ENCODE peak calls at places on chromosomes 1 and 21, in nine cellular contexts. F is suprapubic skin; O is IMR-90; K is tibial artery; D is heart right ventricle; M is tibial nerve; L is cardiac muscle cell; Z is stomach; E is CD8-positive, alpha-beta memory T cell. S is an unnamed sample.

GRCh38 chr1:241167121-241167619 is 189.8 kb downstream of the RGS7 start:
- DNase-seq in F (no peak), O (no peak), K (no peak), D (no peak), M (no peak), L (no peak), Z (no peak), E (no peak), S (no peak)

GRCh38 chr1:17776426-17776825 is 21.3 kb downstream of the ACTL8 start:
- DNase-seq in F (no peak), O (no peak), K (no peak), D (no peak), M (no peak), L (no peak), Z (no peak), E (no peak), S (no peak)

GRCh38 chr1:28443550-28443949 is 62.3 kb upstream of the RCC1 start:
- DNase-seq in F (no peak), O (no peak), K (no peak), D (no peak), M (no peak), L (no peak), Z (no peak), E (no peak), S (no peak)

GRCh38 chr1:234862944-234863515 is 253.1 kb upstream of the IRF2BP2 start:
- DNase-seq in F (peak), O (peak), K (peak), D (peak), M (peak), L (no peak), Z (peak), E (no peak), S (peak)

GRCh38 chr1:221667504-221667903 is 74.4 kb downstream of the DUSP10 start:
- DNase-seq in F (no peak), O (peak), K (no peak), D (no peak), M (no peak), L (no peak), Z (no peak), E (no peak), S (no peak)

GRCh38 chr1:27539901-27540861 is 50.2 kb upstream of the WASF2 start:
- DNase-seq in F (no peak), O (peak), K (no peak), D (no peak), M (no peak), L (no peak), Z (no peak), E (no peak), S (peak)

GRCh38 chr1:183838221-183838620 is 33.3 kb downstream of the RGL1 start:
- DNase-seq in F (no peak), O (no peak), K (no peak), D (no peak), M (no peak), L (no peak), Z (no peak), E (no peak), S (no peak)

GRCh38 chr1:50427086-50427817 is 4.0 kb upstream of the DMRTA2 start:
- DNase-seq in F (no peak), O (no peak), K (no peak), D (no peak), M (no peak), L (no peak), Z (no peak), E (no peak), S (peak)

GRCh38 chr1:36847186-36847585 is 187.1 kb downstream of the GRIK3 start:
- DNase-seq in F (no peak), O (no peak), K (no peak), D (no peak), M (no peak), L (no peak), Z (no peak), E (no peak), S (no peak)

DNA sequence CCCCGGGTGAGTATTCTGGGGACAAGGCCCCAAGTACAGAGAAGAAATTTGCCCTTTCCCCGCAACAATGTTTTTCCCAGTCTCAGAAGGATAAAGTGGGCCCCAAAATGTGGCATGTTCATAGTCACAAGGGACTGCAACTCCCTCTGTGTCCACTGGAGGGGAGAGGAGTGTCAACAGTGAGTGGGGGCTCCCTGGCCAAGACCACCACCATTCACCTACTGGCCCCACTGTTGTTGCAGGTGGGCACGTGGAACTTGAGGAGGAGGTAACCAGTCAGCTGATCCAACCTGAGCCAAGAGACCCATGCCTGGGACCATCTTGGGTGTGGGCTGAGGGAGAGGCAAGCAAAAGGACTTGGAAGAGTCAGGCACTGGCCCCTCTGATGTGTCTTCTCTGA is 761 bp downstream of the NUDT17 start:
- DNase-seq in F (no peak), O (peak), K (no peak), D (no peak), M (no peak), L (peak), Z (no peak), E (no peak), S (no peak)
- H3K27ac ChIP-seq in F (peak), O (peak), K (peak), D (peak), M (peak), L (peak), Z (peak), E (peak), S (no peak)

GRCh38 chr1:161228032-161228431 is 2.2 kb downstream of the TOMM40L start:
- DNase-seq in F (no peak), O (no peak), K (no peak), D (no peak), M (no peak), L (no peak), Z (no peak), E (no peak), S (peak)

GRCh38 chr1:161226320-161226711 is 456 bp downstream of the TOMM40L start:
- DNase-seq in F (no peak), O (no peak), K (no peak), D (no peak), M (no peak), L (no peak), Z (no peak), E (no peak), S (no peak)

GRCh38 chr1:161226759-161227158 is 899 bp downstream of the TOMM40L start:
- DNase-seq in F (no peak), O (no peak), K (no peak), D (no peak), M (no peak), L (no peak), Z (no peak), E (no peak), S (peak)

GRCh38 chr1:161225534-161226319 is at the start of gene TOMM40L:
- DNase-seq in F (peak), O (peak), K (peak), D (peak), M (peak), L (peak), Z (peak), E (peak), S (peak)

DNA sequence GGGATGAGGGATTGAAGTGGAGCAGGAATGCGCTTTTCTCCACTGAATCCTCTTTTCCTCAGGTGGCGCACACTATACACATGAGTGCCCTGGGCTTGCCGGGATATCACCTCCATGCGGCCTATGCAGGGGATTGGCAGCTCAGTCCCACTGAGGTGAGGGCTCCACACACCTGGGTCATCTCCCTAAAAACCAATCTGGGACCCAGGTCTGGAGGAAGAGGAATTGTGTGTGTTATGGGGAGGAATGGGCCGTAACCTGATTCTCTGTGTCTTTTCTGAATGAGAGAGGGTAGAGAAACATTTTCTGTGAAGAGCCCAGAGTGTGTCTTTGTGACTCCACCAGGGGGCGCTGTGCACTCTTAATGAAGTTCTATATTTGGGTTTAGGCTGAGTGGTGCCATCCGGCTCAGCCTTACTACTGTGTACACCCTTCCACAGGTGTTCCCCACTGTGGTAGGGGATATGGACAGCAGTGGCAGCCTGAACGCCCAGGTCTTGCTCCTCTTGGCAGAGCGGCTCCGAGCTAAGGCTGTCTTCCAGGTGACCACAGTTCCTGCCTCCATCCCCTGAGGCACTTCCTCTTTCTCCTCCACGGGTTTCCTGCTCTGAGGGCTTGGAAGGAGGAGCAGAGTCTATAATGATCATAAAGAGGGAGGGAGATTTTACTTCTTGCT is 1.5 kb downstream of the TOMM40L start:
- DNase-seq in F (peak), O (peak), K (peak), D (peak), M (peak), L (peak), Z (peak), E (peak), S (peak)
- H3K4me3 ChIP-seq in F (peak), O (no peak), K (no peak), D (peak), M (no peak), L (no peak), Z (peak), E (no peak), S (no peak)

GRCh38 chr1:219261454-219261853 is 87.8 kb downstream of the LYPLAL1 start:
- DNase-seq in F (no peak), O (no peak), K (no peak), D (no peak), M (no peak), L (no peak), Z (no peak), E (no peak), S (no peak)
- H3K27ac ChIP-seq in F (no peak), O (no peak), K (no peak), D (no peak), M (no peak), L (no peak), Z (no peak), E (no peak), S (no peak)

DNA sequence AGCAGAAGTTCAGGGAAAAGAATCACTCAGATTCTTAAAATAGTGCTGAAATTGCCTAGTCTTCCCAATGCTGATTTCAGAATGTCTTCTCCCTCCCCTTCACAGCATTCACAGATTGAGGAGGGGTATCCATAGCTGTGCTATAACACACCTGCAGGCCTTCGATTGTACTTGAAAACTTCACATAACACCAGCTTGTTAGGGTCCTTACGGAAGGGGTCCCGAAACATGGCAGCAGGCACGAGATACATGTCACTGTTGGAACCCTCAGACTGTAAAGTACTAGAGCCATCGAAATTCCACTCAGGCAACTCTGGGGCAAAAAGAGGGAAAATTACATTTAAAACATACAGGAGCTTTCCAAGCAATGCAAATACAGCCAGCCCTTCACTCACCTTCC is 4.6 kb downstream of the GLUL start:
- DNase-seq in F (no peak), O (no peak), K (no peak), D (no peak), M (no peak), L (no peak), Z (no peak), E (no peak), S (no peak)
- H3K4me3 ChIP-seq in F (peak), O (no peak), K (no peak), D (no peak), M (peak), L (no peak), Z (peak), E (no peak), S (no peak)

GRCh38 chr21:16185766-16186165 is 456.0 kb downstream of the USP25 start:
- DNase-seq in F (no peak), O (no peak), K (no peak), D (no peak), M (no peak), L (no peak), Z (no peak), E (no peak), S (no peak)

GRCh38 chr21:16181024-16181423 is 451.2 kb downstream of the USP25 start:
- DNase-seq in F (no peak), O (no peak), K (no peak), D (no peak), M (no peak), L (no peak), Z (no peak), E (no peak), S (no peak)

GRCh38 chr21:16187603-16188002 is 457.8 kb downstream of the USP25 start:
- DNase-seq in F (no peak), O (no peak), K (no peak), D (no peak), M (no peak), L (no peak), Z (no peak), E (no peak), S (no peak)

DNA sequence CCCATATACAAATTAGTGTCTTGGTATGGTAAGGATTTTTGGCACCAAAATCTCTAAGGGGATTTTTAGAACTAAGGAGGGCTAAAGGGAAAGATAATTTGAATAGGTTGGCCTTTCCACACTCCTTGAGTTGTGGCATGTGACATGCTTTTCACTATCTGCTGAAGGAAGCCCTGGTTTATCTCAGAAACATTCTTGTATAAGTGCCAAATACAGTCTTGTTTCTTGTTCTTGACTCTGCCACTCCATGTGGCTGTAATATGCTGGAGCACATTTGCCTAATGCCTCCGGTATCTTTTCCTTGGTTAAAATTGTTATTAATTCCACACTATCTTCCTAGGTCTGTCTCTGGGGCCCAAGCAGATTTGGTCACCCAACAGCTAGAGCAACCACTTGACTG is 457.0 kb downstream of the USP25 start:
- DNase-seq in F (no peak), O (peak), K (no peak), D (no peak), M (no peak), L (peak), Z (no peak), E (no peak), S (no peak)
- H3K27ac ChIP-seq in F (no peak), O (no peak), K (peak), D (no peak), M (no peak), L (peak), Z (no peak), E (no peak), S (no peak)

GRCh38 chr1:143652187-143652586 is 319.6 kb downstream of the FAM72C start:
- DNase-seq in F (no peak), O (no peak), K (no peak), D (no peak), M (no peak), L (no peak), Z (no peak), E (no peak), S (no peak)
- H3K4me3 ChIP-seq in F (no peak), O (no peak), K (no peak), D (no peak), M (no peak), L (no peak), Z (no peak), E (no peak), S (no peak)